ENCODE peak calls at places on chromosomes 2 and 18, in seven cellular contexts. Z is NCI-H460, T is A673, C is lower leg skin, G is HuH-7.5, S is AG09319, W is A549. I is an unnamed sample.

GRCh38 chr18:44474596-44474995 is 206.1 kb upstream of the SETBP1 start:
- DNase-seq in Z (no peak), S (no peak), C (no peak), T (no peak), W (no peak), G (no peak), I (no peak)

GRCh38 chr2:189555243-189555642 is 25.3 kb downstream of the SLC40A1 start:
- DNase-seq in G (no peak), Z (no peak), S (no peak), T (no peak), C (no peak), W (no peak), I (no peak)

GRCh38 chr2:26396734-26397298 is 4.9 kb upstream of the DRC1 start:
- DNase-seq in T (no peak), Z (no peak), G (no peak), C (no peak), S (no peak), W (no peak), I (peak)

GRCh38 chr2:26086155-26086634 is 52.3 kb downstream of the RAB10 start:
- DNase-seq in W (no peak), C (no peak), T (peak), Z (no peak), S (no peak), G (no peak), I (peak)

GRCh38 chr2:32745191-32745590 is 117.3 kb downstream of the TTC27 start:
- DNase-seq in C (no peak), G (no peak), S (no peak), T (no peak), Z (no peak), W (no peak), I (no peak)

GRCh38 chr2:216860738-216861137 is 874 bp upstream of the TNP1 start:
- DNase-seq in C (no peak), G (no peak), W (no peak), T (no peak), Z (no peak), S (no peak), I (no peak)

GRCh38 chr2:1223791-1224190 is 189.5 kb upstream of the TPO start:
- DNase-seq in S (no peak), Z (no peak), C (no peak), T (no peak), W (no peak), G (no peak), I (no peak)

GRCh38 chr2:46275995-46276394 is 21.2 kb upstream of the EPAS1 start:
- DNase-seq in G (no peak), S (no peak), T (peak), Z (no peak), W (no peak), C (peak), I (peak)

GRCh38 chr2:147275943-147276342 is 568.9 kb upstream of the ACVR2A start:
- DNase-seq in G (no peak), S (no peak), Z (no peak), C (no peak), W (no peak), T (peak), I (no peak)

I was measured in stimulated activated naive CD8-positive, alpha-beta T cell treated with anti-CD3 and anti-CD28 coated beads, Interleukin-15, Interleukin-2, amounts not matched to agents 100 U/mL and 50 U/mL, for 24 hours.